ENCODE peak calls at places on chromosome 15, in five cellular contexts. One of them, this sample, is unnamed.

GRCh38 chr15:40789119-40789518 is 17.8 kb upstream of the ZFYVE19 start:
- DNase-seq in stimulated activated CD8-positive, alpha-beta memory T cell treated with anti-CD3 and anti-CD28 coated beads, Interleukin-12 subunit alpha, Interleukin-12 subunit beta, amount 100 ng/mL, for 4 hours: no peak
- DNase-seq in stimulated activated CD4-positive, alpha-beta T cell treated with anti-CD3 and anti-CD28 coated beads, Interleukin-4, amount 100 ng/mL, for 1 hour: no peak
- DNase-seq in NCI-H2081: no peak
- DNase-seq in keratinocyte: no peak
- DNase-seq in this sample: no peak

GRCh38 chr15:82621970-82622369 is 25.2 kb downstream of the CPEB1 start:
- DNase-seq in stimulated activated CD8-positive, alpha-beta memory T cell treated with anti-CD3 and anti-CD28 coated beads, Interleukin-12 subunit alpha, Interleukin-12 subunit beta, amount 100 ng/mL, for 4 hours: no peak
- DNase-seq in stimulated activated CD4-positive, alpha-beta T cell treated with anti-CD3 and anti-CD28 coated beads, Interleukin-4, amount 100 ng/mL, for 1 hour: no peak
- DNase-seq in NCI-H2081: no peak
- DNase-seq in keratinocyte: no peak
- DNase-seq in this sample: no peak

GRCh38 chr15:48493084-48493762 is 152.3 kb downstream of the FBN1 start:
- DNase-seq in stimulated activated CD8-positive, alpha-beta memory T cell treated with anti-CD3 and anti-CD28 coated beads, Interleukin-12 subunit alpha, Interleukin-12 subunit beta, amount 100 ng/mL, for 4 hours: no peak
- DNase-seq in stimulated activated CD4-positive, alpha-beta T cell treated with anti-CD3 and anti-CD28 coated beads, Interleukin-4, amount 100 ng/mL, for 1 hour: no peak
- DNase-seq in NCI-H2081: no peak
- DNase-seq in keratinocyte: no peak
- DNase-seq in this sample: no peak

GRCh38 chr15:52069559-52069958 is 43.0 kb downstream of the BCL2L10 start:
- DNase-seq in stimulated activated CD8-positive, alpha-beta memory T cell treated with anti-CD3 and anti-CD28 coated beads, Interleukin-12 subunit alpha, Interleukin-12 subunit beta, amount 100 ng/mL, for 4 hours: no peak
- DNase-seq in stimulated activated CD4-positive, alpha-beta T cell treated with anti-CD3 and anti-CD28 coated beads, Interleukin-4, amount 100 ng/mL, for 1 hour: no peak
- DNase-seq in NCI-H2081: no peak
- DNase-seq in keratinocyte: peak
- DNase-seq in this sample: no peak

GRCh38 chr15:69978603-69979002 is 119.1 kb downstream of the TLE3 start:
- DNase-seq in stimulated activated CD8-positive, alpha-beta memory T cell treated with anti-CD3 and anti-CD28 coated beads, Interleukin-12 subunit alpha, Interleukin-12 subunit beta, amount 100 ng/mL, for 4 hours: no peak
- DNase-seq in stimulated activated CD4-positive, alpha-beta T cell treated with anti-CD3 and anti-CD28 coated beads, Interleukin-4, amount 100 ng/mL, for 1 hour: no peak
- DNase-seq in NCI-H2081: no peak
- DNase-seq in keratinocyte: no peak
- DNase-seq in this sample: no peak

GRCh38 chr15:92629975-92630626 is 25.5 kb downstream of the FAM174B start:
- DNase-seq in stimulated activated CD8-positive, alpha-beta memory T cell treated with anti-CD3 and anti-CD28 coated beads, Interleukin-12 subunit alpha, Interleukin-12 subunit beta, amount 100 ng/mL, for 4 hours: no peak
- DNase-seq in stimulated activated CD4-positive, alpha-beta T cell treated with anti-CD3 and anti-CD28 coated beads, Interleukin-4, amount 100 ng/mL, for 1 hour: no peak
- DNase-seq in NCI-H2081: no peak
- DNase-seq in keratinocyte: no peak
- DNase-seq in this sample: no peak

GRCh38 chr15:72341361-72341760 is 21.4 kb upstream of the CELF6 start:
- DNase-seq in stimulated activated CD8-positive, alpha-beta memory T cell treated with anti-CD3 and anti-CD28 coated beads, Interleukin-12 subunit alpha, Interleukin-12 subunit beta, amount 100 ng/mL, for 4 hours: no peak
- DNase-seq in stimulated activated CD4-positive, alpha-beta T cell treated with anti-CD3 and anti-CD28 coated beads, Interleukin-4, amount 100 ng/mL, for 1 hour: no peak
- DNase-seq in NCI-H2081: no peak
- DNase-seq in keratinocyte: no peak
- DNase-seq in this sample: no peak

GRCh38 chr15:64847876-64848716 is 6.4 kb downstream of the PLEKHO2 start:
- DNase-seq in stimulated activated CD8-positive, alpha-beta memory T cell treated with anti-CD3 and anti-CD28 coated beads, Interleukin-12 subunit alpha, Interleukin-12 subunit beta, amount 100 ng/mL, for 4 hours: no peak
- DNase-seq in stimulated activated CD4-positive, alpha-beta T cell treated with anti-CD3 and anti-CD28 coated beads, Interleukin-4, amount 100 ng/mL, for 1 hour: no peak
- DNase-seq in NCI-H2081: no peak
- DNase-seq in keratinocyte: no peak
- DNase-seq in this sample: no peak

GRCh38 chr15:40902605-40903561 is 8.6 kb downstream of the VPS18 start:
- DNase-seq in stimulated activated CD8-positive, alpha-beta memory T cell treated with anti-CD3 and anti-CD28 coated beads, Interleukin-12 subunit alpha, Interleukin-12 subunit beta, amount 100 ng/mL, for 4 hours: no peak
- DNase-seq in stimulated activated CD4-positive, alpha-beta T cell treated with anti-CD3 and anti-CD28 coated beads, Interleukin-4, amount 100 ng/mL, for 1 hour: no peak
- DNase-seq in NCI-H2081: no peak
- DNase-seq in keratinocyte: no peak
- DNase-seq in this sample: no peak

GRCh38 chr15:43985976-43986375 is 159.2 kb downstream of the WDR76 start:
- DNase-seq in stimulated activated CD8-positive, alpha-beta memory T cell treated with anti-CD3 and anti-CD28 coated beads, Interleukin-12 subunit alpha, Interleukin-12 subunit beta, amount 100 ng/mL, for 4 hours: no peak
- DNase-seq in stimulated activated CD4-positive, alpha-beta T cell treated with anti-CD3 and anti-CD28 coated beads, Interleukin-4, amount 100 ng/mL, for 1 hour: no peak
- DNase-seq in NCI-H2081: no peak
- DNase-seq in keratinocyte: no peak
- DNase-seq in this sample: peak

GRCh38 chr15:73988075-73988969 is 3.8 kb downstream of the STOML1 start:
- DNase-seq in stimulated activated CD8-positive, alpha-beta memory T cell treated with anti-CD3 and anti-CD28 coated beads, Interleukin-12 subunit alpha, Interleukin-12 subunit beta, amount 100 ng/mL, for 4 hours: no peak
- DNase-seq in stimulated activated CD4-positive, alpha-beta T cell treated with anti-CD3 and anti-CD28 coated beads, Interleukin-4, amount 100 ng/mL, for 1 hour: no peak
- DNase-seq in NCI-H2081: no peak
- DNase-seq in keratinocyte: no peak
- DNase-seq in this sample: no peak

GRCh38 chr15:87739866-87740265 is 516.7 kb downstream of the NTRK3 start:
- DNase-seq in stimulated activated CD8-positive, alpha-beta memory T cell treated with anti-CD3 and anti-CD28 coated beads, Interleukin-12 subunit alpha, Interleukin-12 subunit beta, amount 100 ng/mL, for 4 hours: no peak
- DNase-seq in stimulated activated CD4-positive, alpha-beta T cell treated with anti-CD3 and anti-CD28 coated beads, Interleukin-4, amount 100 ng/mL, for 1 hour: no peak
- DNase-seq in NCI-H2081: no peak
- DNase-seq in keratinocyte: no peak
- DNase-seq in this sample: no peak

GRCh38 chr15:78018968-78019644 is 58.4 kb downstream of the TBC1D2B start:
- DNase-seq in stimulated activated CD8-positive, alpha-beta memory T cell treated with anti-CD3 and anti-CD28 coated beads, Interleukin-12 subunit alpha, Interleukin-12 subunit beta, amount 100 ng/mL, for 4 hours: no peak
- DNase-seq in stimulated activated CD4-positive, alpha-beta T cell treated with anti-CD3 and anti-CD28 coated beads, Interleukin-4, amount 100 ng/mL, for 1 hour: no peak
- DNase-seq in NCI-H2081: no peak
- DNase-seq in keratinocyte: no peak
- DNase-seq in this sample: no peak

GRCh38 chr15:93026359-93026758 is 62.7 kb downstream of the RGMA start:
- DNase-seq in stimulated activated CD8-positive, alpha-beta memory T cell treated with anti-CD3 and anti-CD28 coated beads, Interleukin-12 subunit alpha, Interleukin-12 subunit beta, amount 100 ng/mL, for 4 hours: no peak
- DNase-seq in stimulated activated CD4-positive, alpha-beta T cell treated with anti-CD3 and anti-CD28 coated beads, Interleukin-4, amount 100 ng/mL, for 1 hour: no peak
- DNase-seq in NCI-H2081: no peak
- DNase-seq in keratinocyte: no peak
- DNase-seq in this sample: no peak

GRCh38 chr15:57951328-57951932 is 114.1 kb downstream of the ALDH1A2 start:
- DNase-seq in stimulated activated CD8-positive, alpha-beta memory T cell treated with anti-CD3 and anti-CD28 coated beads, Interleukin-12 subunit alpha, Interleukin-12 subunit beta, amount 100 ng/mL, for 4 hours: no peak
- DNase-seq in stimulated activated CD4-positive, alpha-beta T cell treated with anti-CD3 and anti-CD28 coated beads, Interleukin-4, amount 100 ng/mL, for 1 hour: no peak
- DNase-seq in NCI-H2081: no peak
- DNase-seq in keratinocyte: no peak
- DNase-seq in this sample: no peak

GRCh38 chr15:20348900-20349773 is 192.5 kb downstream of the GOLGA6L6 start:
- DNase-seq in stimulated activated CD8-positive, alpha-beta memory T cell treated with anti-CD3 and anti-CD28 coated beads, Interleukin-12 subunit alpha, Interleukin-12 subunit beta, amount 100 ng/mL, for 4 hours: no peak
- DNase-seq in stimulated activated CD4-positive, alpha-beta T cell treated with anti-CD3 and anti-CD28 coated beads, Interleukin-4, amount 100 ng/mL, for 1 hour: peak
- DNase-seq in NCI-H2081: no peak
- DNase-seq in keratinocyte: no peak
- DNase-seq in this sample: no peak

GRCh38 chr15:77864211-77865105 is 213.1 kb downstream of the TBC1D2B start:
- DNase-seq in stimulated activated CD8-positive, alpha-beta memory T cell treated with anti-CD3 and anti-CD28 coated beads, Interleukin-12 subunit alpha, Interleukin-12 subunit beta, amount 100 ng/mL, for 4 hours: no peak
- DNase-seq in stimulated activated CD4-positive, alpha-beta T cell treated with anti-CD3 and anti-CD28 coated beads, Interleukin-4, amount 100 ng/mL, for 1 hour: no peak
- DNase-seq in NCI-H2081: no peak
- DNase-seq in keratinocyte: no peak
- DNase-seq in this sample: no peak

GRCh38 chr15:79988448-79989117 is 17.6 kb upstream of the BCL2A1 start:
- DNase-seq in stimulated activated CD8-positive, alpha-beta memory T cell treated with anti-CD3 and anti-CD28 coated beads, Interleukin-12 subunit alpha, Interleukin-12 subunit beta, amount 100 ng/mL, for 4 hours: no peak
- DNase-seq in stimulated activated CD4-positive, alpha-beta T cell treated with anti-CD3 and anti-CD28 coated beads, Interleukin-4, amount 100 ng/mL, for 1 hour: no peak
- DNase-seq in NCI-H2081: no peak
- DNase-seq in keratinocyte: no peak
- DNase-seq in this sample: no peak

GRCh38 chr15:90864507-90864906 is 3.9 kb upstream of the FURIN start:
- DNase-seq in stimulated activated CD8-positive, alpha-beta memory T cell treated with anti-CD3 and anti-CD28 coated beads, Interleukin-12 subunit alpha, Interleukin-12 subunit beta, amount 100 ng/mL, for 4 hours: no peak
- DNase-seq in stimulated activated CD4-positive, alpha-beta T cell treated with anti-CD3 and anti-CD28 coated beads, Interleukin-4, amount 100 ng/mL, for 1 hour: no peak
- DNase-seq in NCI-H2081: no peak
- DNase-seq in keratinocyte: no peak
- DNase-seq in this sample: no peak